ENCODE peak calls at places on chromosomes 7 and 10, in six cellular contexts. G is astrocyte, X is endodermal cell, J is bronchial epithelial cell, A is cardiac muscle cell, R is heart left ventricle. N is an unnamed sample.

GRCh38 chr7:16811555-16811954 is 6.8 kb upstream of the AGR2 start:
- DNase-seq in G (peak; percentile 74), X (no peak), J (peak; percentile 89), A (no peak), R (no peak), N (peak; percentile 78)

GRCh38 chr7:101728888-101729883 is 88.2 kb upstream of the CUX1 start:
- DNase-seq in G (peak; percentile 99), X (no peak), J (peak; percentile 41), A (peak; percentile 97), R (no peak), N (peak; percentile 55)

GRCh38 chr7:148738737-148739535 is 40.2 kb downstream of the CUL1 start:
- DNase-seq in G (no peak), X (no peak), J (no peak), A (no peak), R (no peak), N (peak; percentile 30)

GRCh38 chr7:100570954-100571828 is 2.5 kb downstream of the SAP25 start:
- DNase-seq in G (no peak), X (peak; percentile 83), J (no peak), A (peak; percentile 25), R (no peak), N (peak; percentile 54)

GRCh38 chr7:16356241-16356958 is 64.9 kb downstream of the CRPPA start:
- DNase-seq in G (peak; percentile 23), X (no peak), J (no peak), A (peak; percentile 53), R (no peak), N (peak; percentile 37)

GRCh38 chr10:75434292-75434691 is 2.9 kb downstream of the LRMDA start:
- DNase-seq in G (no peak), X (no peak), J (peak; percentile 33), A (no peak), R (no peak), N (no peak)

GRCh38 chr10:68471586-68472408 is at the start of gene DNA2:
- DNase-seq in G (peak; percentile 34), X (peak; percentile 95), J (peak; percentile 53), A (peak; percentile 57), R (peak; percentile 51), N (peak; percentile 54)

GRCh38 chr10:107340345-107340744 is 175.8 kb upstream of the SORCS1 start:
- DNase-seq in G (no peak), X (no peak), J (no peak), A (no peak), R (no peak), N (no peak)

GRCh38 chr7:135414850-135415439 is 95.0 kb downstream of the CNOT4 start:
- DNase-seq in G (peak; percentile 29), X (peak; percentile 85), J (peak; percentile 72), A (peak; percentile 73), R (no peak), N (peak; percentile 82)

GRCh38 chr7:7720750-7721621 is 2.6 kb upstream of the RPA3 start:
- DNase-seq in G (no peak), X (no peak), J (no peak), A (no peak), R (no peak), N (no peak)

GRCh38 chr10:116767235-116767634 is 24.9 kb upstream of the HSPA12A start:
- DNase-seq in G (no peak), X (no peak), J (no peak), A (peak; percentile 33), R (peak; percentile 50), N (no peak)

GRCh38 chr7:78134256-78134655 is 335.7 kb downstream of the PHTF2 start:
- DNase-seq in G (peak; percentile 42), X (no peak), J (peak; percentile 52), A (peak; percentile 62), R (no peak), N (peak; percentile 63)

GRCh38 chr7:133540096-133540860 is 287.4 kb downstream of the EXOC4 start:
- DNase-seq in G (no peak), X (no peak), J (no peak), A (no peak), R (no peak), N (peak; percentile 39)

GRCh38 chr7:48421357-48421756 is 250.1 kb downstream of the ABCA13 start:
- DNase-seq in G (no peak), X (no peak), J (peak; percentile 58), A (no peak), R (no peak), N (peak; percentile 66)

GRCh38 chr7:116772423-116772852 is 89.9 kb upstream of the CAPZA2 start:
- DNase-seq in G (peak; percentile 85), X (no peak), J (peak; percentile 96), A (peak; percentile 61), R (no peak), N (peak; percentile 63)

GRCh38 chr7:100588438-100588837 is 2.3 kb downstream of the FBXO24 start:
- DNase-seq in G (no peak), X (peak; percentile 29), J (peak; percentile 34), A (peak; percentile 34), R (no peak), N (no peak)

GRCh38 chr10:1100143-1100542 is 44.0 kb downstream of the WDR37 start:
- DNase-seq in G (no peak), X (no peak), J (no peak), A (peak; percentile 7), R (no peak), N (no peak)

GRCh38 chr7:116097365-116098009 is 66.9 kb upstream of the TFEC start:
- DNase-seq in G (peak; percentile 84), X (no peak), J (peak; percentile 89), A (peak; percentile 61), R (no peak), N (peak; percentile 61)

GRCh38 chr10:24822557-24822956 is 98.9 kb upstream of the ARHGAP21 start:
- DNase-seq in G (no peak), X (no peak), J (peak; percentile 46), A (no peak), R (no peak), N (peak; percentile 2)

GRCh38 chr10:103558916-103559315 is 65.4 kb downstream of the NEURL1 start:
- DNase-seq in G (no peak), X (no peak), J (no peak), A (no peak), R (no peak), N (no peak)

GRCh38 chr7:92769361-92769633 is 67.1 kb downstream of the CDK6 start:
- DNase-seq in G (no peak), X (no peak), J (no peak), A (no peak), R (no peak), N (no peak)

GRCh38 chr7:42493436-42494198 is 256.6 kb upstream of the GLI3 start:
- DNase-seq in G (peak; percentile 93), X (peak; percentile 86), J (peak; percentile 85), A (peak; percentile 94), R (peak; percentile 89), N (peak; percentile 93)

GRCh38 chr7:44071726-44072363 is 6.5 kb upstream of the PGAM2 start:
- DNase-seq in G (no peak), X (no peak), J (peak; percentile 31), A (no peak), R (peak; percentile 11), N (no peak)

GRCh38 chr10:27746364-27747095 is 911 bp upstream of the MKX start:
- DNase-seq in G (no peak), X (peak; percentile 63), J (no peak), A (no peak), R (no peak), N (no peak)
- H3K4me3 ChIP-seq in G (peak overlapping the region; percentile 36), X (peak overlapping the region; percentile 79), J (no peak overlapping the region), A (peak overlapping the region; percentile 45), R (peak overlapping the region; percentile 68), N (no peak overlapping the region)

GRCh38 chr10:86141896-86142295 is 224.7 kb downstream of the GRID1 start:
- DNase-seq in G (no peak), X (no peak), J (no peak), A (no peak), R (no peak), N (no peak)

GRCh38 chr10:86135191-86135590 is 231.4 kb downstream of the GRID1 start:
- DNase-seq in G (no peak), X (no peak), J (no peak), A (no peak), R (no peak), N (no peak)

GRCh38 chr10:86138551-86139065 is 228.0 kb downstream of the GRID1 start:
- DNase-seq in G (no peak), X (no peak), J (no peak), A (no peak), R (no peak), N (no peak)

GRCh38 chr10:86137561-86137960 is 229.0 kb downstream of the GRID1 start:
- DNase-seq in G (no peak), X (no peak), J (no peak), A (no peak), R (no peak), N (no peak)

GRCh38 chr10:86139066-86139657 is 227.4 kb downstream of the GRID1 start:
- DNase-seq in G (no peak), X (peak; percentile 92), J (no peak), A (peak; percentile 18), R (no peak), N (peak; percentile 1)
- TF ChIP-seq CTCF in G (no peak), X (peak; percentile 87), J (peak; percentile 31), A (peak; percentile 43), R (no peak), N (peak; percentile 28)

GRCh38 chr10:101229275-101230184 is at the start of gene LBX1:
- DNase-seq in G (no peak), X (peak; percentile 69), J (no peak), A (no peak), R (no peak), N (no peak)

GRCh38 chr10:101226888-101227736 is 2.2 kb downstream of the LBX1 start:
- DNase-seq in G (no peak), X (peak; percentile 77), J (no peak), A (no peak), R (no peak), N (no peak)

GRCh38 chr10:101227765-101228681 is 1.2 kb downstream of the LBX1 start:
- DNase-seq in G (no peak), X (peak; percentile 83), J (no peak), A (no peak), R (no peak), N (no peak)

GRCh38 chr10:101230185-101230917 is 1.1 kb upstream of the LBX1 start:
- DNase-seq in G (no peak), X (peak; percentile 77), J (no peak), A (no peak), R (no peak), N (no peak)

GRCh38 chr10:101228682-101229274 is 485 bp downstream of the LBX1 start:
- DNase-seq in G (no peak), X (peak; percentile 82), J (no peak), A (no peak), R (no peak), N (no peak)
- H3K4me3 ChIP-seq in G (no peak overlapping the region), X (no peak overlapping the region), J (no peak overlapping the region), A (peak overlapping the region; percentile 12), R (peak overlapping the region; percentile 23), N (no peak overlapping the region)

DNA sequence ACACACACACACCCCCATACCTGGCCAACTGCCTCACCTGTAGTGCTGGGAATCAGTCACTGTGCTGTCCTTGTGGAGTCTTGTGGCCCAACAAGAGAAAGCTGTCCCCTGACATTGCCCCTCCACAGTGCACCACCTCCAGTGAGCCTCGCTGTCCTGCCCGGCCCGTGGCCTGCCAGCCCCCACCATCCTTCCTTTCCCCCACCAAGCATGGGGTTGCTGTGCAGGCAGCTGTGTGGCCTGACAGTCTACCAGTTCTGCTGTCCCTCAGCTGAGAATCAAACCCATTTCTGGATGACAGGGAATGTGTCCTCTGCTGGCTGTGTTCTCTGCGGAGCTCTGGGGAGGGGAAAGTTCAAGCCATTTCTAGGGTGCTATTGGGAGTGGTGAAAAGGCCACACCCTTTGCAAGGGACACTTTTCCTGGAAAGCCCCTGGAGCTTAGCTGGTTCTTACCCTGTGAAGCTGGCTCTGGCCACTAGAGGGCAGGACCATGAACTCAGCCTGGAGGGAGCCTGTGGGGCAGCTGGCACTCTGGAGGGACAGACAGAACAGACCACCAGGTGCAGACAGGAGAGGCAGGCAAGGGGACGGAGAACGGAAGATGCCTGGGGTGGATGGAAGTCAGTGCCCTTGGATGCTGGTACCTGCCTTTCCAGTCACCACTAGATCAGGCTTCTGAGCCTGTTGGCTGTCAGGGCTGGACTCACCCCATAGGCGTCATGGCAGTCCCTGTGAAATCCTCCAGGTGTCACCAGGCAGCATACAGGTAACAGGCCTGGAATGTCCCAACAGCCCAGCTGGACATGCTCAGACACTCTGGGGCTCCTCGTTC is 10.5 kb upstream of the MTPAP start:
- DNase-seq in G (no peak), X (peak; percentile 96), J (peak; percentile 72), A (peak; percentile 65), R (peak; percentile 44), N (peak; percentile 64)
- TF ChIP-seq CTCF in G (peak; percentile 66), X (peak; percentile 97), J (peak; percentile 86), A (peak; percentile 93), R (peak; percentile 62), N (peak; percentile 89)